ENCODE peak calls at places on chromosome X, in five cellular contexts. A is GM04504; I is AG04450; V is memory B cell; O is stimulated activated CD4-positive, alpha-beta T cell treated with anti-CD3 and anti-CD28 coated beads, Interleukin-4, amount 100 ng/mL, for 48 hours. S is an unnamed sample.

GRCh38 chrX:10140264-10140663 is 16.5 kb upstream of the CLCN4 start:
- DNase-seq in A (no peak), I (no peak), O (no peak), V (no peak), S (no peak)

GRCh38 chrX:69503228-69503834 is 795 bp upstream of the NALF2 start:
- DNase-seq in V (no peak), I (no peak), A (no peak), O (no peak), S (no peak)

GRCh38 chrX:8960809-8961413 is 73.0 kb downstream of the FAM9B start:
- DNase-seq in O (no peak), V (peak), I (no peak), A (no peak), S (no peak)

GRCh38 chrX:10897768-10898167 is 213.4 kb upstream of the HCCS start:
- DNase-seq in O (no peak), V (no peak), I (no peak), A (no peak), S (no peak)

GRCh38 chrX:16772460-16772859 is 13.8 kb upstream of the TXLNG start:
- DNase-seq in I (no peak), O (no peak), A (no peak), V (no peak), S (no peak)

GRCh38 chrX:104284407-104285000 is 29.8 kb upstream of the ESX1 start:
- DNase-seq in O (no peak), I (no peak), V (no peak), A (peak), S (no peak)

GRCh38 chrX:6959006-6959405 is 188.5 kb upstream of the STS start:
- DNase-seq in O (no peak), A (no peak), V (no peak), I (no peak), S (no peak)

GRCh38 chrX:43753637-43754036 is 97.5 kb downstream of the MAOA start:
- DNase-seq in V (no peak), A (no peak), I (no peak), O (no peak), S (no peak)

GRCh38 chrX:50700921-50701320 is 113.1 kb downstream of the SHROOM4 start:
- DNase-seq in V (no peak), I (no peak), A (no peak), O (no peak), S (no peak)

GRCh38 chrX:140151316-140151715 is 186.0 kb upstream of the CXorf66 start:
- DNase-seq in V (no peak), O (no peak), A (no peak), I (no peak), S (no peak)

GRCh38 chrX:106286053-106286650 is 118.0 kb downstream of the PWWP3B start:
- DNase-seq in O (no peak), A (no peak), I (no peak), V (no peak), S (no peak)